ENCODE peak calls at places on chromosomes 1 and 21, in four cellular contexts. V is NAMALWA, K is posterior cingulate gyrus, Y is mesenteric fat pad. M is an unnamed sample.

GRCh38 chr1:68322837-68323687 is 90.7 kb upstream of the WLS start:
- DNase-seq in Y (no peak), K (no peak), V (no peak), M (no peak)

GRCh38 chr1:155324717-155325595 is 4.3 kb downstream of the RUSC1 start:
- DNase-seq in V (no peak), K (peak), Y (peak), M (peak)

GRCh38 chr1:10606070-10606469 is 131.3 kb downstream of the PEX14 start:
- DNase-seq in Y (peak), V (no peak), K (no peak), M (no peak)

GRCh38 chr1:64223329-64224151 is 20.1 kb downstream of the UBE2U start:
- DNase-seq in V (no peak), Y (no peak), K (no peak), M (no peak)

GRCh38 chr1:193905288-193906085 is 719.1 kb upstream of the B3GALT2 start:
- DNase-seq in V (no peak), Y (no peak), K (no peak), M (no peak)

GRCh38 chr1:244118087-244118761 is 67.1 kb downstream of the ZBTB18 start:
- DNase-seq in K (no peak), V (no peak), Y (no peak), M (no peak)

GRCh38 chr21:19553930-19554615 is 1150.5 kb upstream of the TMPRSS15 start:
- DNase-seq in K (no peak), Y (no peak), V (no peak), M (no peak)

GRCh38 chr1:206982216-206982615 is 12.0 kb upstream of the FCAMR start:
- DNase-seq in Y (no peak), K (peak), V (peak), M (no peak)

M was measured in nucleus accumbens.